ENCODE peak calls at places on chromosomes 2 and 18, in nine cellular contexts. One of them, this sample, is unnamed.

GRCh38 chr18:72985686-72986085 is 117.9 kb upstream of the NETO1 start:
- DNase-seq in activated T-helper 9 cell treated with anti-CD3 and anti-CD28 coated beads, Interleukin-2, amount 50 U/mL, for 16 hours: no peak
- DNase-seq in NB4: no peak
- DNase-seq in stimulated activated CD4-positive, alpha-beta T cell treated with anti-CD3 and anti-CD28 coated beads, Interleukin-1b, Interleukin-23, amount 100 ng/mL, for 1 hour: no peak
- DNase-seq in effector memory CD8-positive, alpha-beta T cell: no peak
- DNase-seq in A172: no peak
- DNase-seq in T1000: no peak
- DNase-seq in RKO: no peak
- DNase-seq in ureter: no peak
- DNase-seq in this sample: no peak

GRCh38 chr2:171482877-171483276 is 39.4 kb upstream of the CYBRD1 start:
- DNase-seq in activated T-helper 9 cell treated with anti-CD3 and anti-CD28 coated beads, Interleukin-2, amount 50 U/mL, for 16 hours: no peak
- DNase-seq in NB4: no peak
- DNase-seq in stimulated activated CD4-positive, alpha-beta T cell treated with anti-CD3 and anti-CD28 coated beads, Interleukin-1b, Interleukin-23, amount 100 ng/mL, for 1 hour: no peak
- DNase-seq in effector memory CD8-positive, alpha-beta T cell: no peak
- DNase-seq in A172: peak
- DNase-seq in T1000: no peak
- DNase-seq in RKO: no peak
- DNase-seq in ureter: no peak
- DNase-seq in this sample: no peak

GRCh38 chr2:219002395-219003266 is 9.4 kb upstream of the CRYBA2 start:
- DNase-seq in activated T-helper 9 cell treated with anti-CD3 and anti-CD28 coated beads, Interleukin-2, amount 50 U/mL, for 16 hours: peak
- DNase-seq in NB4: no peak
- DNase-seq in stimulated activated CD4-positive, alpha-beta T cell treated with anti-CD3 and anti-CD28 coated beads, Interleukin-1b, Interleukin-23, amount 100 ng/mL, for 1 hour: no peak
- DNase-seq in effector memory CD8-positive, alpha-beta T cell: peak
- DNase-seq in A172: no peak
- DNase-seq in T1000: no peak
- DNase-seq in RKO: no peak
- DNase-seq in ureter: no peak
- DNase-seq in this sample: no peak

GRCh38 chr2:159855153-159856140 is 57.4 kb upstream of the CD302 start:
- DNase-seq in activated T-helper 9 cell treated with anti-CD3 and anti-CD28 coated beads, Interleukin-2, amount 50 U/mL, for 16 hours: no peak
- DNase-seq in NB4: peak
- DNase-seq in stimulated activated CD4-positive, alpha-beta T cell treated with anti-CD3 and anti-CD28 coated beads, Interleukin-1b, Interleukin-23, amount 100 ng/mL, for 1 hour: no peak
- DNase-seq in effector memory CD8-positive, alpha-beta T cell: no peak
- DNase-seq in A172: no peak
- DNase-seq in T1000: no peak
- DNase-seq in RKO: no peak
- DNase-seq in ureter: no peak
- DNase-seq in this sample: no peak

GRCh38 chr18:24763765-24764548 is 303.5 kb downstream of the HRH4 start:
- DNase-seq in activated T-helper 9 cell treated with anti-CD3 and anti-CD28 coated beads, Interleukin-2, amount 50 U/mL, for 16 hours: no peak
- DNase-seq in NB4: no peak
- DNase-seq in stimulated activated CD4-positive, alpha-beta T cell treated with anti-CD3 and anti-CD28 coated beads, Interleukin-1b, Interleukin-23, amount 100 ng/mL, for 1 hour: no peak
- DNase-seq in effector memory CD8-positive, alpha-beta T cell: no peak
- DNase-seq in A172: no peak
- DNase-seq in T1000: peak
- DNase-seq in RKO: no peak
- DNase-seq in ureter: no peak
- DNase-seq in this sample: no peak

GRCh38 chr2:208318127-208318526 is 52.1 kb downstream of the PIKFYVE start:
- DNase-seq in activated T-helper 9 cell treated with anti-CD3 and anti-CD28 coated beads, Interleukin-2, amount 50 U/mL, for 16 hours: no peak
- DNase-seq in NB4: no peak
- DNase-seq in stimulated activated CD4-positive, alpha-beta T cell treated with anti-CD3 and anti-CD28 coated beads, Interleukin-1b, Interleukin-23, amount 100 ng/mL, for 1 hour: no peak
- DNase-seq in effector memory CD8-positive, alpha-beta T cell: no peak
- DNase-seq in A172: no peak
- DNase-seq in T1000: no peak
- DNase-seq in RKO: no peak
- DNase-seq in ureter: no peak
- DNase-seq in this sample: no peak

GRCh38 chr2:190512539-190513095 is 21.9 kb downstream of the NEMP2 start:
- DNase-seq in activated T-helper 9 cell treated with anti-CD3 and anti-CD28 coated beads, Interleukin-2, amount 50 U/mL, for 16 hours: no peak
- DNase-seq in NB4: no peak
- DNase-seq in stimulated activated CD4-positive, alpha-beta T cell treated with anti-CD3 and anti-CD28 coated beads, Interleukin-1b, Interleukin-23, amount 100 ng/mL, for 1 hour: no peak
- DNase-seq in effector memory CD8-positive, alpha-beta T cell: no peak
- DNase-seq in A172: no peak
- DNase-seq in T1000: no peak
- DNase-seq in RKO: no peak
- DNase-seq in ureter: no peak
- DNase-seq in this sample: no peak

GRCh38 chr2:215727507-215728503 is 285.5 kb downstream of the MREG start:
- DNase-seq in activated T-helper 9 cell treated with anti-CD3 and anti-CD28 coated beads, Interleukin-2, amount 50 U/mL, for 16 hours: no peak
- DNase-seq in NB4: no peak
- DNase-seq in stimulated activated CD4-positive, alpha-beta T cell treated with anti-CD3 and anti-CD28 coated beads, Interleukin-1b, Interleukin-23, amount 100 ng/mL, for 1 hour: no peak
- DNase-seq in effector memory CD8-positive, alpha-beta T cell: no peak
- DNase-seq in A172: no peak
- DNase-seq in T1000: no peak
- DNase-seq in RKO: no peak
- DNase-seq in ureter: no peak
- DNase-seq in this sample: no peak